ENCODE peak calls at places on chromosome 12, in four cellular contexts. Q is foreskin fibroblast, Y is dorsolateral prefrontal cortex, U is small intestine. E is an unnamed sample.

GRCh38 chr12:85955127-85955526 is 81.0 kb downstream of the NTS start:
- DNase-seq in Y (no peak), U (no peak), Q (no peak), E (no peak)

GRCh38 chr12:89846473-89846872 is 137.8 kb upstream of the ATP2B1 start:
- DNase-seq in Q (no peak), U (no peak), Y (no peak), E (no peak)

GRCh38 chr12:13178568-13179158 is 17.9 kb upstream of the EMP1 start:
- DNase-seq in Y (no peak), U (peak), Q (peak), E (no peak)

GRCh38 chr12:58502236-58502635 is 418.1 kb downstream of the LRIG3 start:
- DNase-seq in U (peak), Y (no peak), Q (peak), E (no peak)

GRCh38 chr12:67819902-67820301 is 169.3 kb upstream of the IFNG-AS1 start:
- DNase-seq in Y (no peak), Q (no peak), U (no peak), E (no peak)

GRCh38 chr12:14200598-14200997 is 164.9 kb upstream of the ATF7IP start:
- DNase-seq in U (no peak), Q (no peak), Y (no peak), E (no peak)

GRCh38 chr12:1083888-1084262 is 92.9 kb downstream of the ERC1 start:
- DNase-seq in Y (no peak), U (peak), Q (peak), E (no peak)

GRCh38 chr12:131949431-131950181 is at the start of gene EP400:
- DNase-seq in Q (peak), Y (peak), U (peak), E (peak)

GRCh38 chr12:89529738-89530137 is 3.9 kb upstream of the POC1B start:
- DNase-seq in Q (peak), Y (no peak), U (peak), E (no peak)

GRCh38 chr12:9669019-9669326 is 540 bp upstream of the CLEC2D start:
- DNase-seq in U (no peak), Q (no peak), Y (no peak), E (no peak)

GRCh38 chr12:120234643-120235368 is 30.7 kb downstream of the PXN start:
- DNase-seq in U (peak), Q (peak), Y (peak), E (peak)

GRCh38 chr12:66013224-66013623 is 117.3 kb downstream of the LLPH start:
- DNase-seq in U (no peak), Q (no peak), Y (no peak), E (no peak)

GRCh38 chr12:50732591-50732990 is 31.3 kb upstream of the ATF1 start:
- DNase-seq in Y (no peak), U (no peak), Q (peak), E (peak)

GRCh38 chr12:118727196-118727595 is 254.1 kb upstream of the SRRM4 start:
- DNase-seq in U (no peak), Y (no peak), Q (no peak), E (no peak)

GRCh38 chr12:5487971-5488955 is 56.4 kb downstream of the NTF3 start:
- DNase-seq in Q (peak), U (no peak), Y (no peak), E (peak)

GRCh38 chr12:30988086-30988485 is 61.5 kb downstream of the TSPAN11 start:
- DNase-seq in Q (no peak), U (no peak), Y (no peak), E (no peak)

GRCh38 chr12:106034316-106034715 is 104.4 kb downstream of the NUAK1 start:
- DNase-seq in Q (no peak), Y (no peak), U (no peak), E (no peak)

GRCh38 chr12:19431407-19432308 is 7.6 kb upstream of the AEBP2 start:
- DNase-seq in Q (peak), U (no peak), Y (no peak), E (peak)

GRCh38 chr12:53978477-53979356 is 4.0 kb upstream of the HOTAIR start:
- DNase-seq in Q (peak), Y (no peak), U (peak), E (peak)

GRCh38 chr12:49131973-49132461 is 822 bp upstream of the TUBA1B start:
- DNase-seq in U (peak), Y (no peak), Q (peak), E (peak)

GRCh38 chr12:47066278-47067048 is 13.0 kb upstream of the PCED1B start:
- DNase-seq in Y (no peak), U (no peak), Q (no peak), E (peak)

GRCh38 chr12:116276433-116277216 is 868 bp downstream of the MED13L start:
- DNase-seq in U (peak), Q (peak), Y (peak), E (peak)

GRCh38 chr12:130920119-130920703 is 33.5 kb upstream of the ADGRD1 start:
- DNase-seq in Q (peak), U (no peak), Y (no peak), E (no peak)
- H3K4me3 ChIP-seq in Q (no peak), U (no peak), Y (no peak), E (no peak)

DNA sequence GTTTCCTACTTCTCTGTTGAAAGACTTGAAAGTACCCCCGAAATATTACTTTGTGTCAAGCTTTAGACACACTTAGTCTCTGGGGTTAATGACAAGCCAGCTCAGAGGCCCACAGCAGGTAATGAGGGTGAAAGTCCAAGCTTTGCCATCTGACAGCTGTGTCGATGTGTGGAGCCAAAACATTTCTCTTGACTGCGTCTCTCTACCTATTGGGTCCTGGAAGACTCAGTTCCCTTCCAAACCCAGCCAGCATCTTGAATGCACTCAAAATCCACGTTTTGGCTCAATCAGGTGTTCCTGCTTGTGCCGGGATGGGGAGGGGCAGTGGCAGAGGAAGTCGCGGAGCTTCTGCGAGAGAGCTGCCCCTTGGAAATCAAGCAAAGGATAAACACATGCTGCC is 3.2 kb downstream of the PLXNC1 start:
- DNase-seq in U (peak), Q (no peak), Y (no peak), E (no peak)
- H3K4me3 ChIP-seq in U (no peak), Q (no peak), Y (peak), E (no peak)

GRCh38 chr12:91381309-91381804 is 198.7 kb upstream of the DCN start:
- DNase-seq in Q (peak), Y (peak), U (peak), E (peak)
- H3K4me3 ChIP-seq in Q (peak), Y (peak), U (peak), E (peak)

DNA sequence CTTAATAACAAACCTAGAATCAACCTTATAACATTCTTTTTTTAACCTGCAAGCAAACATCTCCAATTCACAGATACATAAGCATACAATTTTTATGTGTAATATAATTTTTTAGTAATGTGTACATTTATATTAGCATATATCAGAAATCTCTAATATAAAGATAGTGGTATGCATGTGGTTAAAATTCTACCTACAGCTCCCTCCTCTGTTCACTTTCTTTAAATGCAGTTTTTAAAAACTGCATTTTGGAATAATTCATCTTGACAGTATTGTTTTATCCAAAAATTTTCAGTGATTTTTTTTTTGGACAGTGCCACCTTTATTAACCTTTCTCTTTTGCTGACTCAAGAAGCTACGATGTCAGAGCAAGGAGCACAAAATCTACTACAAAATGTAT is 13.2 kb upstream of the RXYLT1 start:
- DNase-seq in Y (no peak), Q (peak), U (no peak), E (no peak)
- H3K4me3 ChIP-seq in Y (no peak), Q (no peak), U (no peak), E (no peak)

GRCh38 chr12:62471734-62472133 is 5.1 kb downstream of the MON2 start:
- DNase-seq in Y (no peak), Q (no peak), U (no peak), E (no peak)

GRCh38 chr12:62468935-62469334 is 2.3 kb downstream of the MON2 start:
- DNase-seq in Y (no peak), U (no peak), Q (no peak), E (no peak)

GRCh38 chr12:62472472-62472871 is 5.8 kb downstream of the MON2 start:
- DNase-seq in Q (peak), U (no peak), Y (no peak), E (no peak)

GRCh38 chr12:62468394-62468793 is 1.8 kb downstream of the MON2 start:
- DNase-seq in Q (peak), Y (no peak), U (no peak), E (no peak)

DNA sequence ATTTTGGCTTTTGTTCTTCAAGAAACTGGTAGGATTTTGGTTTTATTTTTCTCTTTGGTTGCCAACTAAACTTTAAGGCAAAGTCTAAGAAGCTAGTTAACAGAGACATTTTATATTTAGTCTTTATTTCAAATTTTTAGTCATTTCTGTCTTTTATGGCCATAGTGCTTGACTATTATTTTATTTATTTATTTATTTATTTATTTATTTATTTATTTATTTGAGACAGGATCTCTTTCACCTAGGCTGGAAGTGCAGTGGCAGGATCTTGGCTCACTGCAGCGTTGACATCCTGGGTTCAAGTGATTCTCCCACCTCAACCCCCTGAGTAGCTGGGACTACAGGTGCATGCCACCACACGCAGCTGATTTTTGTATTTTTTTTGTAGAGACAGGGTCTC is 3.1 kb downstream of the MON2 start:
- DNase-seq in Y (no peak), Q (no peak), U (no peak), E (no peak)
- H3K4me3 ChIP-seq in Y (peak), Q (no peak), U (no peak), E (no peak)

DNA sequence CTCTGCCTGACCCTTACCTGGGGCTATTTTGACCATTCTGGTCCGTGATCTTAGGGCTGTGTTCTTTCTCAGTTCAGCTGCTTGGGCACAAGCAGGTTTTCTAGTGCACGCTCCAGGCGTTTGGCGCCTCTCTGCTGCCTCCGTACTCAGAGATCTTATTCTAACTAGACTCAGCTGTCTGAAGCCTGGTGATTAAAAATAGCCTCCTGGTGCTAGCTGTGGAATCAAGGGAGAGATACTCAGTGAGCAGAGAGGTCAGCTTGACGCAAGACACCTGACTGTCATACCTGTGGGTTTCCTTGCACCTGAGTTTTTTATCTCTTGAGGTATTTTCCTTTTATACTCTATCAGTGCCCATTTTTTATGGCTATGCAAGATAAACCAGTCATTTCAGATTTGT is 144.8 kb downstream of the ETV6 start:
- DNase-seq in U (no peak), Q (no peak), Y (peak), E (no peak)
- H3K4me3 ChIP-seq in U (no peak), Q (no peak), Y (peak), E (no peak)

GRCh38 chr12:95520825-95521224 is 30.5 kb downstream of the USP44 start:
- DNase-seq in U (no peak), Y (no peak), Q (no peak), E (no peak)

GRCh38 chr12:95516757-95517156 is 34.5 kb downstream of the USP44 start:
- DNase-seq in Y (no peak), Q (no peak), U (no peak), E (no peak)

GRCh38 chr12:95518976-95519375 is 32.3 kb downstream of the USP44 start:
- DNase-seq in Y (no peak), Q (no peak), U (no peak), E (no peak)

GRCh38 chr12:95522692-95523091 is 28.6 kb downstream of the USP44 start:
- DNase-seq in U (no peak), Y (no peak), Q (no peak), E (no peak)
- H3K4me3 ChIP-seq in U (no peak), Y (no peak), Q (no peak), E (no peak)

GRCh38 chr12:112617191-112617505 is 174.4 kb upstream of the RPH3A start:
- DNase-seq in U (no peak), Q (no peak), Y (no peak), E (no peak)
- H3K4me3 ChIP-seq in U (no peak), Q (no peak), Y (no peak), E (no peak)

DNA sequence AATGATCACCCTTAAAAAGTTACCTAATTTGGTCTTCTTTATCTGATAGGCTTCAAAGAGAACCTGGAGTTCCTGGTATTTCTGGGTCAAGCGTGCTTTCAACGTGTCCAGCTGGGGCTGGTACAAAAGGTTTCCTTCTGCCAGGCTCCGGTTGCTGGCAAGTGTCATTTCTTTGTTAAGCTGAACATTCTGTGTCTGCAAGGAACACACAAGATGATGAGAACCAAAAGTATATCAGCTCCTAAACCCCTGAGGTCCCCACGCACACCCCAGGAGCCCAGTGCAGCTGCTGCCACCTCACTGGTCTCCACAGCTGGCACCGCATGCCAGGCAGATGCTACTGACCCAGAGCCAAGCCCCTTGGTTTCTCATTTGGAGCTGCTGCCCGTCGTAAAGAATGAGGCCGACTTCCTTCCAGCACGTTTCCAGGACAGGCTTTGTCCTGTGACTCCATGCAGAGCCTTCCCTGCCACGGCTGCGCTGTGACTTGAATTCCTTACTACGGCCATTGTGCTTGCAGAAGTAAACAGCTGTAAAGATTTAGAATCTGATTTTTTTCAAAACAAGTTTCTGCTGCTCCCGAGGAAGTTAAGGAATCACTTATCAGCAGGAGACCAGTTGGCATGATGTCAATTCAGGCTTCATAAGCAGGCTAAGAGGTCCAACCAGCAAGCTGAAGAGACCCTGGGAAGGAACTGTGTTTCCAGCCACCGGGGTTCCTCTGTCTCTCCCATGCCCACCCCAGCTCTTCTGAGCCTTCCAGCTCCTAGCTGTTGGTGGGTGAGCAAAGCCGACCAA is 24.9 kb downstream of the VPS37B start:
- DNase-seq in U (peak), Q (peak), Y (no peak), E (no peak)
- H3K4me3 ChIP-seq in U (peak), Q (peak), Y (peak), E (no peak)

GRCh38 chr12:113332688-113333087 is 2.2 kb downstream of the SLC8B1 start:
- DNase-seq in U (no peak), Y (no peak), Q (no peak), E (no peak)
- H3K4me3 ChIP-seq in U (no peak), Y (peak), Q (no peak), E (no peak)

E was measured in MG63.